ENCODE peak calls at places on chromosomes 7 and 10, in four cellular contexts. M, W, T and I are unnamed samples.

GRCh38 chr10:63738410-63738809 is 217.2 kb downstream of the REEP3 start:
- DNase-seq in M (peak), W (peak), T (no peak), I (peak)

GRCh38 chr10:114550756-114551290 is 107.3 kb downstream of the ABLIM1 start:
- DNase-seq in M (no peak), W (peak), T (no peak), I (peak)

GRCh38 chr10:71339796-71340589 is 20.9 kb downstream of the SLC29A3 start:
- DNase-seq in M (no peak), W (no peak), T (no peak), I (no peak)

GRCh38 chr10:73629165-73629564 is 12.1 kb downstream of the MYOZ1 start:
- DNase-seq in M (no peak), W (no peak), T (no peak), I (no peak)

GRCh38 chr7:129652914-129653313 is 41.4 kb downstream of the NRF1 start:
- DNase-seq in M (no peak), W (no peak), T (no peak), I (no peak)

GRCh38 chr7:21702303-21702702 is 159.5 kb downstream of the DNAH11 start:
- DNase-seq in M (no peak), W (no peak), T (no peak), I (no peak)

GRCh38 chr7:99541212-99541611 is 10.7 kb downstream of the FAM200A start:
- DNase-seq in M (no peak), W (no peak), T (no peak), I (no peak)

GRCh38 chr7:98120559-98120958 is 13.9 kb downstream of the LMTK2 start:
- DNase-seq in M (no peak), W (no peak), T (no peak), I (no peak)

GRCh38 chr10:90751107-90751997 is 106.5 kb downstream of the HTR7 start:
- DNase-seq in M (peak), W (peak), T (peak), I (peak)

GRCh38 chr10:103105462-103105861 is 87.6 kb downstream of the NT5C2 start:
- DNase-seq in M (no peak), W (no peak), T (no peak), I (no peak)

GRCh38 chr10:130802301-130802700 is 509.2 kb downstream of the TCERG1L start:
- DNase-seq in M (no peak), W (no peak), T (no peak), I (no peak)

GRCh38 chr7:124071843-124072242 is 39.0 kb upstream of the TMEM229A start:
- DNase-seq in M (no peak), W (no peak), T (no peak), I (no peak)